ENCODE peak calls at places on chromosomes 4 and X, in five cellular contexts. E is uterus, B is endodermal cell, L is AG04450, C is lung. A is an unnamed sample.

GRCh38 chrX:50629774-50630173 is 159.1 kb upstream of the DGKK start:
- DNase-seq in E (no peak), B (no peak), L (no peak), C (no peak), A (no peak)

GRCh38 chr4:8655411-8656184 is 63.0 kb downstream of the CPZ start:
- DNase-seq in E (no peak), B (peak), L (no peak), C (no peak), A (no peak)

GRCh38 chr4:797066-797465 is 28.9 kb downstream of the CPLX1 start:
- DNase-seq in E (no peak), B (no peak), L (no peak), C (no peak), A (no peak)

GRCh38 chr4:182224192-182224850 is 18.9 kb upstream of the TENM3 start:
- DNase-seq in E (no peak), B (no peak), L (no peak), C (no peak), A (no peak)

GRCh38 chr4:17780461-17781071 is 855 bp downstream of the FAM184B start:
- DNase-seq in E (no peak), B (peak), L (no peak), C (peak), A (no peak)

GRCh38 chr4:25621027-25621930 is 34.4 kb upstream of the SLC34A2 start:
- DNase-seq in E (no peak), B (peak), L (no peak), C (no peak), A (no peak)

GRCh38 chr4:71239365-71239764 is 99.5 kb upstream of the SLC4A4 start:
- DNase-seq in E (no peak), B (no peak), L (no peak), C (no peak), A (no peak)

GRCh38 chrX:50988649-50989048 is 78.1 kb downstream of the BMP15 start:
- DNase-seq in E (no peak), B (peak), L (no peak), C (no peak), A (no peak)

GRCh38 chrX:110732274-110732673 is 63.3 kb downstream of the CHRDL1 start:
- DNase-seq in E (no peak), B (peak), L (no peak), C (no peak), A (no peak)

GRCh38 chr4:72631296-72631695 is 62.3 kb upstream of the ADAMTS3 start:
- DNase-seq in E (peak), B (no peak), L (peak), C (no peak), A (peak)

GRCh38 chrX:116873678-116874077 is 410.9 kb upstream of the CT83 start:
- DNase-seq in E (no peak), B (no peak), L (no peak), C (no peak), A (no peak)

GRCh38 chr4:82715731-82716617 is 82.6 kb downstream of the SCD5 start:
- DNase-seq in E (no peak), B (peak), L (no peak), C (no peak), A (no peak)

GRCh38 chrX:133297284-133297683 is 79.1 kb upstream of the TFDP3 start:
- DNase-seq in E (no peak), B (no peak), L (peak), C (no peak), A (no peak)

GRCh38 chrX:13469963-13470679 is 99.3 kb upstream of the EGFL6 start:
- DNase-seq in E (no peak), B (no peak), L (no peak), C (no peak), A (no peak)

GRCh38 chr4:68361146-68361589 is 11.3 kb upstream of the YTHDC1 start:
- DNase-seq in E (no peak), B (no peak), L (no peak), C (no peak), A (peak)

GRCh38 chr4:75542824-75543223 is 13.0 kb upstream of the ODAPH start:
- DNase-seq in E (no peak), B (no peak), L (peak), C (no peak), A (peak)

GRCh38 chr4:13612569-13612968 is 15.0 kb downstream of the BOD1L1 start:
- DNase-seq in E (no peak), B (no peak), L (no peak), C (no peak), A (no peak)

GRCh38 chrX:55008571-55009358 is 8.6 kb downstream of the APEX2 start:
- DNase-seq in E (no peak), B (no peak), L (no peak), C (no peak), A (no peak)

GRCh38 chrX:3232262-3232950 is 114.0 kb downstream of the MXRA5 start:
- DNase-seq in E (no peak), B (no peak), L (no peak), C (no peak), A (no peak)

GRCh38 chr4:1403177-1403583 is 3.1 kb downstream of the NKX1-1 start:
- DNase-seq in E (no peak), B (peak), L (no peak), C (no peak), A (no peak)

GRCh38 chrX:133085785-133086184 is 11.1 kb downstream of the USP26 start:
- DNase-seq in E (no peak), B (no peak), L (no peak), C (no peak), A (peak)

GRCh38 chr4:189912170-189912569 is 28.5 kb upstream of the FRG1 start:
- DNase-seq in E (no peak), B (no peak), L (no peak), C (no peak), A (no peak)

GRCh38 chr4:26459054-26459755 is 31.1 kb downstream of the CCKAR start:
- DNase-seq in E (no peak), B (no peak), L (peak), C (no peak), A (peak)

GRCh38 chrX:49858341-49858740 is 20.9 kb upstream of the USP27X start:
- DNase-seq in E (no peak), B (no peak), L (no peak), C (no peak), A (no peak)

GRCh38 chr4:78137538-78137937 is 80.4 kb downstream of the FRAS1 start:
- DNase-seq in E (no peak), B (no peak), L (no peak), C (no peak), A (no peak)

GRCh38 chr4:78131403-78131802 is 74.3 kb downstream of the FRAS1 start:
- DNase-seq in E (no peak), B (no peak), L (no peak), C (no peak), A (no peak)

GRCh38 chr4:78138252-78138651 is 81.1 kb downstream of the FRAS1 start:
- DNase-seq in E (no peak), B (no peak), L (no peak), C (no peak), A (no peak)

GRCh38 chr4:78136109-78137081 is 79.3 kb downstream of the FRAS1 start:
- DNase-seq in E (no peak), B (no peak), L (no peak), C (no peak), A (no peak)
- H3K27ac ChIP-seq in E (no peak), B (no peak), L (no peak), C (no peak), A (no peak)

GRCh38 chr4:173288296-173288695 is 45.9 kb downstream of the HMGB2 start:
- DNase-seq in E (peak), B (peak), L (peak), C (peak), A (no peak)
- H3K4me3 ChIP-seq in E (no peak), B (no peak), L (no peak), C (no peak), A (no peak)

DNA sequence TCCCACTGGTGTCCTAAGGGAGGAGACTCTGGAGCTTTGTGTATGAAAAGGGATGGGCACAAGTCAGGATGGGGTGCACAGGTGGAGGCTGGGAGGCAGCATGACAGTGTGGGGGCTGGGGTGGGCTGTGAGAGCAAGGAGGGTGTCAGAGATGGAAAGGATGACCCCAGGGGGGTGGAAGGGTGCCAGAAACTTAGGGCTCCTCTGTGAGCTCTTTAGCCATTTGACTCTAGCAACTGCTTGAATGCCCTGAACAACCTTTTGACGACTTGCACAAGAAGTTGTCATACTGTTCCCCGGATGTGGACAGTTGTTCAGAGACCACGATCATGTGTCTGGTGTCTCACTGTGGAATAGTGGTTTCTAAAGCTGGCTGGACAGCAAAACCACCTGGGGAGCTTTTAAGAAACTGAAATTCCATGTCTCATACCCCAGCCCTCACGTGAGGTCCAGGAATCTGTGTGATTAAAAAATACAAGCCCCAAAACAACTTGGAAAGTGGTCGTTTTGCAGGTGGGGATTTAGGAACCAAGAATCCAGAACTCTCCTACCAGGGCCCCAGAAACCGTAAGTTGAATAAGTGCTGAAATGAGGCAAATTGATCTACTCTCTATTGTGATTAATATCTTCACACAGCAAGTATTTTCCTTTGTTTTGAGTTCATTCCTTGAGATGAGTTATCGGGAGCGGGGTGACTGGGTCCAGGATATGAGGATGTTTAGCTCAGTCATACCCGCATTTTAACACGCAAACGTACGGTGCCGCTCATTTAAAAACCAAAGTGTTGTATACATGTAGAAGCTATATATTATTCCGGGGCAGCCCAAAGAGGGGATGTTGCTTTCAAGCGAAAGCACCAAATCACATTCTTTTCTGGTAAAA is 3.4 kb downstream of the RHOH start:
- DNase-seq in E (peak), B (no peak), L (no peak), C (peak), A (no peak)
- H3K27ac ChIP-seq in E (peak), B (no peak), L (peak), C (no peak), A (no peak)

GRCh38 chr4:3046149-3046548 is 28.2 kb downstream of the HTT-AS start:
- DNase-seq in E (no peak), B (no peak), L (no peak), C (no peak), A (no peak)

GRCh38 chr4:3045500-3045850 is 28.9 kb downstream of the HTT-AS start:
- DNase-seq in E (no peak), B (no peak), L (no peak), C (peak), A (no peak)

GRCh38 chr4:3046623-3047022 is 27.7 kb downstream of the HTT-AS start:
- DNase-seq in E (no peak), B (no peak), L (no peak), C (no peak), A (no peak)

GRCh38 chr4:3043272-3044020 is 30.9 kb downstream of the HTT-AS start:
- DNase-seq in E (no peak), B (no peak), L (no peak), C (no peak), A (no peak)

GRCh38 chr4:3044812-3045499 is 29.4 kb downstream of the HTT-AS start:
- DNase-seq in E (no peak), B (no peak), L (no peak), C (no peak), A (no peak)
- H3K4me3 ChIP-seq in E (no peak), B (no peak), L (no peak), C (no peak), A (no peak)

GRCh38 chr4:59770865-59771264 is 1429.3 kb upstream of the ADGRL3 start:
- DNase-seq in E (no peak), B (no peak), L (no peak), C (no peak), A (no peak)
- H3K27ac ChIP-seq in E (no peak), B (no peak), L (no peak), C (no peak), A (no peak)

GRCh38 chr4:78627046-78627965 is 75.7 kb downstream of the ANXA3 start:
- DNase-seq in E (no peak), B (no peak), L (no peak), C (no peak), A (no peak)
- H3K4me3 ChIP-seq in E (no peak), B (no peak), L (no peak), C (no peak), A (no peak)

GRCh38 chrX:150508018-150508417 is 60.4 kb upstream of the MTM1 start:
- DNase-seq in E (no peak), B (no peak), L (no peak), C (no peak), A (no peak)

GRCh38 chrX:150509703-150510102 is 58.7 kb upstream of the MTM1 start:
- DNase-seq in E (no peak), B (no peak), L (no peak), C (no peak), A (no peak)

GRCh38 chrX:150507251-150507856 is 61.1 kb upstream of the MTM1 start:
- DNase-seq in E (no peak), B (peak), L (no peak), C (no peak), A (no peak)

GRCh38 chrX:150506486-150506885 is 61.9 kb upstream of the MTM1 start:
- DNase-seq in E (no peak), B (peak), L (no peak), C (no peak), A (no peak)

DNA sequence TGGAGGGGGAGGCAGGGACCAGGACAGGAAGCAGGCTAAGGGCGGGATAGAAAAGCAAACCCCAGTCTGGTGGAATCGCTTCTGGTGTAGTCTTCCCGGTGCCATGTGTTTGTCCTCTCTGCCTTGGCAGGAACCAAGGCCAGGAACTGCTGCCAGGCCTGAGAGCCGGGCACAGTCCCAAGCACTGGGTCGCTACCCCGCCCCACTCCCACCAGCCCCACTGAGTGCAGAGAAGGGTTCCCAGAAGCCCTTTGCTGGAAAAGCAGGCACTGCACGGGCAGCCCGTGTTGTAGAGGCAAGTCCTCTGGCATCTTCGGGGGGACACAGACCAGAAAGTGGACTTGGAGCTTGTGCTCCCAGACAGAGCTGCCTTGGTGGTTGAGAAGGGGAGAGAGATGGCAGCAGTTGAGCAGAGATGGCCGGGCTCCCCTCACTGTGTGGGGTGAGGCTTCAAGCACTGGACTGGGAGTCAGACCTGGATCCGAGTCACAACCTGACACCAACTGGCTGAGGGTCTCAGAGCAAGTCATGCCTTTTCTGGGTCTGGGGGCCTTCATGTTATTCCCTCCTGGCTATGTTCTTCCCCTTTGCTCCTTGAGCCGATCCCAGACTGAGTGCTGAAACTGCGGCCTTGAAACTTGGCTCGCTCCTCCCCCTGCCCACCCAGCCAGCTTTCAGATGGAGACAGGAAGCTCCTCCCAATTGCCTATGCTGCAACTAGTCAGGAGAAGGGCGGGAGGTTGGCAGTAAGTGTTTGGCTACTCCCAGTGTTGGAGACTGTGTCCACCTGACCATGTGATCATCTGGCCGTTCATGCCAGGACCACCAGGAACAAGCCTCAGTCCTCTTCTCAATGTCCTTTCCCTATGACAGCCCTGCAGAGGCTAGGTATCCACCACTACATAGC is 59.7 kb upstream of the MTM1 start:
- DNase-seq in E (peak), B (peak), L (no peak), C (peak), A (no peak)
- H3K27ac ChIP-seq in E (peak), B (no peak), L (peak), C (peak), A (no peak)

A was measured in keratinocyte.